ENCODE peak calls at places on chromosome 10, in four cellular contexts. One of them, this sample, is unnamed.

GRCh38 chr10:49328401-49329185 is 29.6 kb downstream of the C10orf71 start:
- DNase-seq in cardiac muscle cell: no peak
- DNase-seq in MM.1S: no peak
- DNase-seq in brain microvascular endothelial cell: no peak
- DNase-seq in this sample: no peak

GRCh38 chr10:110013615-110014293 is 6.0 kb downstream of the ADD3 start:
- DNase-seq in cardiac muscle cell: no peak
- DNase-seq in MM.1S: no peak
- DNase-seq in brain microvascular endothelial cell: no peak
- DNase-seq in this sample: no peak

GRCh38 chr10:43407148-43407575 is 1.8 kb downstream of the HNRNPF start:
- DNase-seq in cardiac muscle cell: peak
- DNase-seq in MM.1S: peak
- DNase-seq in brain microvascular endothelial cell: peak
- DNase-seq in this sample: no peak

GRCh38 chr10:43037942-43038782 is 38.7 kb upstream of the RET start:
- DNase-seq in cardiac muscle cell: no peak
- DNase-seq in MM.1S: no peak
- DNase-seq in brain microvascular endothelial cell: no peak
- DNase-seq in this sample: no peak

GRCh38 chr10:451856-452255 is 237.6 kb downstream of the DIP2C start:
- DNase-seq in cardiac muscle cell: no peak
- DNase-seq in MM.1S: no peak
- DNase-seq in brain microvascular endothelial cell: no peak
- DNase-seq in this sample: no peak

GRCh38 chr10:53957401-53957800 is 843.6 kb downstream of the PCDH15 start:
- DNase-seq in cardiac muscle cell: no peak
- DNase-seq in MM.1S: no peak
- DNase-seq in brain microvascular endothelial cell: no peak
- DNase-seq in this sample: no peak

GRCh38 chr10:71234970-71235681 is 22.8 kb downstream of the UNC5B start:
- DNase-seq in cardiac muscle cell: peak
- DNase-seq in MM.1S: no peak
- DNase-seq in brain microvascular endothelial cell: peak
- DNase-seq in this sample: no peak

GRCh38 chr10:49365275-49365674 is 30.6 kb downstream of the DRGX start:
- DNase-seq in cardiac muscle cell: no peak
- DNase-seq in MM.1S: no peak
- DNase-seq in brain microvascular endothelial cell: no peak
- DNase-seq in this sample: no peak

GRCh38 chr10:12540341-12540781 is 191.0 kb downstream of the CAMK1D start:
- DNase-seq in cardiac muscle cell: no peak
- DNase-seq in MM.1S: peak
- DNase-seq in brain microvascular endothelial cell: peak
- DNase-seq in this sample: no peak

GRCh38 chr10:70832852-70833542 is 17.2 kb downstream of the SGPL1 start:
- DNase-seq in cardiac muscle cell: no peak
- DNase-seq in MM.1S: no peak
- DNase-seq in brain microvascular endothelial cell: peak
- DNase-seq in this sample: no peak

GRCh38 chr10:30553625-30554442 is 75.7 kb downstream of the LYZL2 start:
- DNase-seq in cardiac muscle cell: peak
- DNase-seq in MM.1S: no peak
- DNase-seq in brain microvascular endothelial cell: peak
- DNase-seq in this sample: no peak

GRCh38 chr10:30553018-30553624 is 76.4 kb downstream of the LYZL2 start:
- DNase-seq in cardiac muscle cell: no peak
- DNase-seq in MM.1S: no peak
- DNase-seq in brain microvascular endothelial cell: no peak
- DNase-seq in this sample: no peak

GRCh38 chr10:30555465-30555864 is 74.1 kb downstream of the LYZL2 start:
- DNase-seq in cardiac muscle cell: no peak
- DNase-seq in MM.1S: no peak
- DNase-seq in brain microvascular endothelial cell: no peak
- DNase-seq in this sample: no peak

GRCh38 chr10:30556189-30556588 is 73.4 kb downstream of the LYZL2 start:
- DNase-seq in cardiac muscle cell: no peak
- DNase-seq in MM.1S: no peak
- DNase-seq in brain microvascular endothelial cell: no peak
- DNase-seq in this sample: no peak

DNA sequence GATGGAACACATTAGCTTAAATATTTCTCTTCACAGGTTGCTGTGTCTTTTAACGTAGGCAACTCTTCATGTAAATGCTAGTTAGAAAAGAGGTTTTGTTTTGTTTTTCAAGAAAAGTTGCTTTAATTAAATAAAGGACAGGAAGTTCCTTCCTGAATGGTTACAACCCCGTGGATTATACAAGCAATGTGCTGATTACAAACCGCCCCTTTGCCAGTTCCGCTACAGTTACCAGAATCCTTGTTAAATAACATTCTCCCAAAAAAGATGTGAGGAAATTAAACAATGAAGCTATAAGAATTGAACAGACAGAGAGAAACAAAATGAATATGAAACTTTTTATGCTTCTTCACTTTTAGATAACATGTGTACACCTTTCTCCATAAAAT is 75.1 kb downstream of the LYZL2 start:
- DNase-seq in cardiac muscle cell: no peak
- DNase-seq in MM.1S: no peak
- DNase-seq in brain microvascular endothelial cell: no peak
- DNase-seq in this sample: no peak
- H3K4me3 ChIP-seq in cardiac muscle cell: no peak
- H3K4me3 ChIP-seq in MM.1S: no peak
- H3K4me3 ChIP-seq in brain microvascular endothelial cell: no peak
- H3K4me3 ChIP-seq in this sample: no peak

GRCh38 chr10:29142516-29143314 is 146.2 kb upstream of the LYZL1 start:
- DNase-seq in cardiac muscle cell: peak
- DNase-seq in MM.1S: no peak
- DNase-seq in brain microvascular endothelial cell: no peak
- DNase-seq in this sample: no peak
- TF ChIP-seq CTCF in cardiac muscle cell: no peak
- TF ChIP-seq CTCF in MM.1S: no peak
- TF ChIP-seq CTCF in brain microvascular endothelial cell: no peak
- TF ChIP-seq CTCF in this sample: no peak

GRCh38 chr10:78035933-78036583 is 2.4 kb downstream of the RPS24 start:
- DNase-seq in cardiac muscle cell: no peak
- DNase-seq in MM.1S: no peak
- DNase-seq in brain microvascular endothelial cell: no peak
- DNase-seq in this sample: no peak

GRCh38 chr10:78038105-78038504 is 4.4 kb downstream of the RPS24 start:
- DNase-seq in cardiac muscle cell: no peak
- DNase-seq in MM.1S: no peak
- DNase-seq in brain microvascular endothelial cell: no peak
- DNase-seq in this sample: no peak

GRCh38 chr10:78033623-78034470 is at the start of gene RPS24:
- DNase-seq in cardiac muscle cell: peak
- DNase-seq in MM.1S: peak
- DNase-seq in brain microvascular endothelial cell: peak
- DNase-seq in this sample: peak

GRCh38 chr10:78035437-78035836 is 1.8 kb downstream of the RPS24 start:
- DNase-seq in cardiac muscle cell: no peak
- DNase-seq in MM.1S: no peak
- DNase-seq in brain microvascular endothelial cell: no peak
- DNase-seq in this sample: no peak

GRCh38 chr10:78035025-78035424 is 1.4 kb downstream of the RPS24 start:
- DNase-seq in cardiac muscle cell: no peak
- DNase-seq in MM.1S: no peak
- DNase-seq in brain microvascular endothelial cell: no peak
- DNase-seq in this sample: no peak
- H3K4me3 ChIP-seq in cardiac muscle cell: peak
- H3K4me3 ChIP-seq in MM.1S: peak
- H3K4me3 ChIP-seq in brain microvascular endothelial cell: peak
- H3K4me3 ChIP-seq in this sample: peak

GRCh38 chr10:69139961-69140360 is 16.0 kb downstream of the VPS26A start:
- DNase-seq in cardiac muscle cell: no peak
- DNase-seq in MM.1S: no peak
- DNase-seq in brain microvascular endothelial cell: no peak
- DNase-seq in this sample: no peak

GRCh38 chr10:69145329-69145728 is 21.4 kb downstream of the VPS26A start:
- DNase-seq in cardiac muscle cell: no peak
- DNase-seq in MM.1S: no peak
- DNase-seq in brain microvascular endothelial cell: no peak
- DNase-seq in this sample: no peak

GRCh38 chr10:69142983-69143382 is 19.0 kb downstream of the VPS26A start:
- DNase-seq in cardiac muscle cell: no peak
- DNase-seq in MM.1S: no peak
- DNase-seq in brain microvascular endothelial cell: no peak
- DNase-seq in this sample: no peak

GRCh38 chr10:69145864-69146263 is 21.9 kb downstream of the VPS26A start:
- DNase-seq in cardiac muscle cell: no peak
- DNase-seq in MM.1S: no peak
- DNase-seq in brain microvascular endothelial cell: no peak
- DNase-seq in this sample: no peak

GRCh38 chr10:69141304-69141703 is 17.3 kb downstream of the VPS26A start:
- DNase-seq in cardiac muscle cell: no peak
- DNase-seq in MM.1S: no peak
- DNase-seq in brain microvascular endothelial cell: no peak
- DNase-seq in this sample: no peak
- TF ChIP-seq CTCF in cardiac muscle cell: no peak
- TF ChIP-seq CTCF in MM.1S: no peak
- TF ChIP-seq CTCF in brain microvascular endothelial cell: no peak
- TF ChIP-seq CTCF in this sample: no peak

GRCh38 chr10:132547421-132547861 is 9.9 kb downstream of the INPP5A start:
- DNase-seq in cardiac muscle cell: no peak
- DNase-seq in MM.1S: no peak
- DNase-seq in brain microvascular endothelial cell: no peak
- DNase-seq in this sample: no peak
- H3K4me3 ChIP-seq in cardiac muscle cell: no peak
- H3K4me3 ChIP-seq in MM.1S: no peak
- H3K4me3 ChIP-seq in brain microvascular endothelial cell: no peak
- H3K4me3 ChIP-seq in this sample: no peak